ENCODE peak calls at places on chromosomes 6 and 20, in six cellular contexts. One of them, this sample, is unnamed. For H3K4me1, the result is how much of the 10 kb centered on the place peaks cover.

GRCh38 chr6:4093288-4093687 is 14.4 kb upstream of the FAM217A start:
- DNase-seq in IMR-90: no peak
- DNase-seq in testis: no peak
- DNase-seq in transverse colon: no peak
- DNase-seq in A673: peak
- DNase-seq in lower lobe of right lung: no peak
- DNase-seq in this sample: no peak

GRCh38 chr20:53344891-53345290 is 248.7 kb downstream of the ZNF217 start:
- DNase-seq in lower lobe of right lung: no peak
- DNase-seq in A673: no peak
- DNase-seq in IMR-90: no peak
- DNase-seq in testis: no peak
- DNase-seq in transverse colon: no peak
- DNase-seq in this sample: no peak

GRCh38 chr6:130215526-130215925 is 7.2 kb downstream of the SAMD3 start:
- DNase-seq in testis: no peak
- DNase-seq in lower lobe of right lung: no peak
- DNase-seq in transverse colon: no peak
- DNase-seq in IMR-90: no peak
- DNase-seq in A673: no peak
- DNase-seq in this sample: no peak

GRCh38 chr6:28137458-28138020 is 4.1 kb upstream of the ZKSCAN8 start:
- DNase-seq in lower lobe of right lung: no peak
- DNase-seq in IMR-90: peak
- DNase-seq in transverse colon: no peak
- DNase-seq in testis: no peak
- DNase-seq in A673: peak
- DNase-seq in this sample: peak

GRCh38 chr6:134766497-134766896 is 183.4 kb downstream of the ALDH8A1 start:
- DNase-seq in A673: no peak
- DNase-seq in transverse colon: no peak
- DNase-seq in testis: no peak
- DNase-seq in lower lobe of right lung: no peak
- DNase-seq in IMR-90: no peak
- DNase-seq in this sample: no peak

GRCh38 chr6:120141601-120142000 is 792.0 kb upstream of the MAN1A1 start:
- DNase-seq in transverse colon: no peak
- DNase-seq in IMR-90: no peak
- DNase-seq in lower lobe of right lung: no peak
- DNase-seq in A673: no peak
- DNase-seq in testis: no peak
- DNase-seq in this sample: no peak

GRCh38 chr6:17390276-17390675 is 3.1 kb upstream of the CAP2 start:
- DNase-seq in transverse colon: no peak
- DNase-seq in testis: no peak
- DNase-seq in A673: no peak
- DNase-seq in lower lobe of right lung: no peak
- DNase-seq in IMR-90: no peak
- DNase-seq in this sample: no peak

GRCh38 chr6:130222775-130223174 is at the start of gene SAMD3:
- DNase-seq in IMR-90: no peak
- DNase-seq in lower lobe of right lung: no peak
- DNase-seq in A673: no peak
- DNase-seq in testis: no peak
- DNase-seq in transverse colon: no peak
- DNase-seq in this sample: no peak

GRCh38 chr6:168231393-168231957 is 88.1 kb downstream of the DACT2 start:
- DNase-seq in lower lobe of right lung: no peak
- DNase-seq in A673: no peak
- DNase-seq in IMR-90: no peak
- DNase-seq in transverse colon: no peak
- DNase-seq in testis: no peak
- DNase-seq in this sample: no peak

GRCh38 chr20:40522405-40522804 is 166.6 kb downstream of the MAFB start:
- DNase-seq in transverse colon: no peak
- DNase-seq in lower lobe of right lung: no peak
- DNase-seq in A673: no peak
- DNase-seq in IMR-90: no peak
- DNase-seq in testis: no peak
- DNase-seq in this sample: no peak

GRCh38 chr20:38151455-38151854 is 13.6 kb downstream of the TGM2 start:
- DNase-seq in testis: no peak
- DNase-seq in IMR-90: no peak
- DNase-seq in A673: no peak
- DNase-seq in transverse colon: no peak
- DNase-seq in lower lobe of right lung: peak
- DNase-seq in this sample: no peak

GRCh38 chr6:131103296-131103695 is 32.0 kb upstream of the AKAP7 start:
- DNase-seq in IMR-90: no peak
- DNase-seq in testis: no peak
- DNase-seq in transverse colon: no peak
- DNase-seq in A673: no peak
- DNase-seq in lower lobe of right lung: no peak
- DNase-seq in this sample: no peak

GRCh38 chr6:161257778-161258457 is 15.9 kb downstream of the AGPAT4 start:
- DNase-seq in testis: no peak
- DNase-seq in IMR-90: peak
- DNase-seq in A673: no peak
- DNase-seq in lower lobe of right lung: no peak
- DNase-seq in transverse colon: no peak
- DNase-seq in this sample: peak

GRCh38 chr6:41519748-41520699 is 26.2 kb upstream of the FOXP4 start:
- DNase-seq in lower lobe of right lung: peak
- DNase-seq in IMR-90: no peak
- DNase-seq in testis: no peak
- DNase-seq in A673: no peak
- DNase-seq in transverse colon: peak
- DNase-seq in this sample: no peak

GRCh38 chr6:55255061-55255571 is 72.2 kb upstream of the GFRAL start:
- DNase-seq in lower lobe of right lung: no peak
- DNase-seq in testis: no peak
- DNase-seq in A673: peak
- DNase-seq in transverse colon: no peak
- DNase-seq in IMR-90: no peak
- DNase-seq in this sample: no peak

GRCh38 chr20:10060223-10060622 is 25.4 kb downstream of the ANKEF1 start:
- DNase-seq in IMR-90: no peak
- DNase-seq in testis: no peak
- DNase-seq in lower lobe of right lung: no peak
- DNase-seq in transverse colon: no peak
- DNase-seq in A673: peak
- DNase-seq in this sample: no peak

GRCh38 chr6:2938004-2938631 is 33.2 kb downstream of the SERPINB6 start:
- DNase-seq in transverse colon: no peak
- DNase-seq in A673: no peak
- DNase-seq in lower lobe of right lung: no peak
- DNase-seq in IMR-90: no peak
- DNase-seq in testis: peak
- DNase-seq in this sample: no peak

GRCh38 chr6:2935566-2936291 is 32.6 kb upstream of the SERPINB9 start:
- DNase-seq in transverse colon: no peak
- DNase-seq in IMR-90: no peak
- DNase-seq in A673: no peak
- DNase-seq in lower lobe of right lung: no peak
- DNase-seq in testis: peak
- DNase-seq in this sample: no peak

GRCh38 chr6:2939315-2940009 is 31.9 kb downstream of the SERPINB6 start:
- DNase-seq in lower lobe of right lung: no peak
- DNase-seq in IMR-90: no peak
- DNase-seq in testis: peak
- DNase-seq in transverse colon: no peak
- DNase-seq in A673: no peak
- DNase-seq in this sample: peak

GRCh38 chr6:2938632-2939083 is 32.7 kb downstream of the SERPINB6 start:
- DNase-seq in transverse colon: peak
- DNase-seq in IMR-90: no peak
- DNase-seq in testis: peak
- DNase-seq in lower lobe of right lung: no peak
- DNase-seq in A673: no peak
- DNase-seq in this sample: no peak

GRCh38 chr6:2937627-2938003 is 33.8 kb downstream of the SERPINB6 start:
- DNase-seq in lower lobe of right lung: no peak
- DNase-seq in testis: no peak
- DNase-seq in A673: no peak
- DNase-seq in transverse colon: no peak
- DNase-seq in IMR-90: no peak
- DNase-seq in this sample: no peak
- H3K4me1 ChIP-seq in lower lobe of right lung: under half
- H3K4me1 ChIP-seq in testis: under half
- H3K4me1 ChIP-seq in A673: under half
- H3K4me1 ChIP-seq in transverse colon: under half
- H3K4me1 ChIP-seq in IMR-90: under half
- H3K4me1 ChIP-seq in this sample: under half

GRCh38 chr6:8193541-8193940 is 91.2 kb upstream of the EEF1E1 start:
- DNase-seq in testis: no peak
- DNase-seq in A673: no peak
- DNase-seq in transverse colon: no peak
- DNase-seq in lower lobe of right lung: no peak
- DNase-seq in IMR-90: peak
- DNase-seq in this sample: no peak

GRCh38 chr6:8195714-8196104 is 93.4 kb upstream of the EEF1E1 start:
- DNase-seq in A673: no peak
- DNase-seq in testis: no peak
- DNase-seq in lower lobe of right lung: no peak
- DNase-seq in transverse colon: no peak
- DNase-seq in IMR-90: no peak
- DNase-seq in this sample: no peak

GRCh38 chr6:8194499-8194898 is 92.2 kb upstream of the EEF1E1 start:
- DNase-seq in A673: no peak
- DNase-seq in IMR-90: no peak
- DNase-seq in transverse colon: no peak
- DNase-seq in lower lobe of right lung: no peak
- DNase-seq in testis: no peak
- DNase-seq in this sample: no peak

GRCh38 chr6:8192597-8192996 is 90.2 kb upstream of the EEF1E1 start:
- DNase-seq in transverse colon: no peak
- DNase-seq in A673: no peak
- DNase-seq in IMR-90: no peak
- DNase-seq in testis: no peak
- DNase-seq in lower lobe of right lung: no peak
- DNase-seq in this sample: no peak

GRCh38 chr6:8195040-8195713 is 92.8 kb upstream of the EEF1E1 start:
- DNase-seq in A673: peak
- DNase-seq in IMR-90: no peak
- DNase-seq in testis: peak
- DNase-seq in lower lobe of right lung: no peak
- DNase-seq in transverse colon: no peak
- DNase-seq in this sample: peak
- TF ChIP-seq CTCF in A673: peak
- TF ChIP-seq CTCF in IMR-90: no peak
- TF ChIP-seq CTCF in testis: peak
- TF ChIP-seq CTCF in lower lobe of right lung: no peak
- TF ChIP-seq CTCF in transverse colon: no peak
- TF ChIP-seq CTCF in this sample: no peak

GRCh38 chr6:108597601-108598315 is 37.0 kb downstream of the FOXO3 start:
- DNase-seq in A673: no peak
- DNase-seq in IMR-90: peak
- DNase-seq in lower lobe of right lung: no peak
- DNase-seq in testis: no peak
- DNase-seq in transverse colon: no peak
- DNase-seq in this sample: no peak
- H3K27ac ChIP-seq in A673: no peak
- H3K27ac ChIP-seq in IMR-90: no peak
- H3K27ac ChIP-seq in lower lobe of right lung: peak
- H3K27ac ChIP-seq in testis: peak
- H3K27ac ChIP-seq in transverse colon: peak
- H3K27ac ChIP-seq in this sample: no peak

GRCh38 chr6:15443119-15443518 is 197.2 kb downstream of the JARID2 start:
- DNase-seq in transverse colon: no peak
- DNase-seq in testis: no peak
- DNase-seq in lower lobe of right lung: no peak
- DNase-seq in A673: peak
- DNase-seq in IMR-90: peak
- DNase-seq in this sample: no peak
- H3K4me1 ChIP-seq in transverse colon: under half
- H3K4me1 ChIP-seq in testis: under half
- H3K4me1 ChIP-seq in lower lobe of right lung: half or more
- H3K4me1 ChIP-seq in A673: half or more
- H3K4me1 ChIP-seq in IMR-90: under half
- H3K4me1 ChIP-seq in this sample: under half

GRCh38 chr6:34082348-34082747 is 63.5 kb downstream of the GRM4 start:
- DNase-seq in lower lobe of right lung: no peak
- DNase-seq in transverse colon: no peak
- DNase-seq in IMR-90: no peak
- DNase-seq in A673: no peak
- DNase-seq in testis: no peak
- DNase-seq in this sample: no peak

GRCh38 chr6:34075906-34076305 is 70.0 kb downstream of the GRM4 start:
- DNase-seq in IMR-90: no peak
- DNase-seq in A673: no peak
- DNase-seq in transverse colon: no peak
- DNase-seq in testis: no peak
- DNase-seq in lower lobe of right lung: no peak
- DNase-seq in this sample: no peak

GRCh38 chr6:34083227-34083889 is 62.5 kb downstream of the GRM4 start:
- DNase-seq in transverse colon: no peak
- DNase-seq in testis: no peak
- DNase-seq in IMR-90: no peak
- DNase-seq in lower lobe of right lung: no peak
- DNase-seq in A673: no peak
- DNase-seq in this sample: no peak

GRCh38 chr6:34082816-34083215 is 63.1 kb downstream of the GRM4 start:
- DNase-seq in lower lobe of right lung: no peak
- DNase-seq in A673: no peak
- DNase-seq in transverse colon: no peak
- DNase-seq in testis: no peak
- DNase-seq in IMR-90: no peak
- DNase-seq in this sample: no peak

GRCh38 chr6:34079899-34080298 is 66.0 kb downstream of the GRM4 start:
- DNase-seq in testis: no peak
- DNase-seq in transverse colon: no peak
- DNase-seq in lower lobe of right lung: no peak
- DNase-seq in IMR-90: no peak
- DNase-seq in A673: no peak
- DNase-seq in this sample: no peak
- TF ChIP-seq CTCF in testis: no peak
- TF ChIP-seq CTCF in transverse colon: no peak
- TF ChIP-seq CTCF in lower lobe of right lung: no peak
- TF ChIP-seq CTCF in IMR-90: no peak
- TF ChIP-seq CTCF in A673: no peak
- TF ChIP-seq CTCF in this sample: no peak

DNA sequence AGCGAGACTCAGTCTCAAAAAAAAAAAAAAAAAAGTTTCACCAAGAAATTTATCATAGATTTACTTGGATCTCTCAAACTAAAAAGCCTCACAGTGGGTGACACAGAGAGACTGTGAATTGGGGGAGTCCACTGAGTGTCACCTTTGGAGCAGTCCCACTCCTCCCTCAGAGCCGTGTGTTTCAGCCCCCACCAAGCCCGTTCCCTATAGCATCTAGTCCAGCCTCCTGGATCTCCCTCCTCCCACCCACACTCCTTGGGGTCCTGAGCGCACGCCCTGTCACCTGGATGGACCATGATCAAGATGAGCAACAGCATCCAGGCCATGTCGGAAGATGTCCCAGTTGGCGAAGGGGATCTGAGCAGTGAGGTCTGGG is 422 bp downstream of the NCR3 start:
- DNase-seq in transverse colon: no peak
- DNase-seq in A673: no peak
- DNase-seq in testis: no peak
- DNase-seq in lower lobe of right lung: no peak
- DNase-seq in IMR-90: no peak
- DNase-seq in this sample: no peak
- H3K27ac ChIP-seq in transverse colon: no peak
- H3K27ac ChIP-seq in A673: no peak
- H3K27ac ChIP-seq in testis: no peak
- H3K27ac ChIP-seq in lower lobe of right lung: no peak
- H3K27ac ChIP-seq in IMR-90: no peak
- H3K27ac ChIP-seq in this sample: no peak

This sample was measured in cardiac muscle cell.